ENCODE peak calls at places on chromosomes 11 and 22, in nine cellular contexts. M is lower lobe of right lung, U is ovary, D is bronchial epithelial cell, F is fibroblast of mammary gland, K is GM12865, P is vagina, T is mucosa of descending colon, N is cardiac fibroblast. Y is an unnamed sample.

GRCh38 chr11:95877288-95877687 is 46.6 kb downstream of the MTMR2 start:
- DNase-seq in T (no peak), M (no peak), P (no peak), D (peak), N (peak), U (no peak), F (peak), K (no peak), Y (no peak)

GRCh38 chr22:49960967-49961600 is 512 bp downstream of the PIM3 start:
- DNase-seq in K (peak), P (no peak), T (peak), N (peak), F (no peak), M (peak), U (peak), D (no peak), Y (no peak)

GRCh38 chr11:69640995-69641581 is at the start of gene CCND1:
- DNase-seq in K (peak), T (peak), U (no peak), P (no peak), F (peak), M (peak), D (peak), N (peak), Y (peak)

GRCh38 chr11:66188580-66188979 is 79.9 kb upstream of the RAB1B start:
- DNase-seq in N (peak), T (no peak), K (no peak), D (peak), P (no peak), F (peak), U (no peak), M (no peak), Y (no peak)

GRCh38 chr11:2138436-2139117 is 612 bp downstream of the IGF2 start:
- DNase-seq in K (no peak), F (no peak), U (no peak), D (no peak), P (no peak), T (peak), M (no peak), N (no peak), Y (no peak)

GRCh38 chr11:74611369-74611861 is 19.0 kb downstream of the POLD3 start:
- DNase-seq in K (peak), U (no peak), N (peak), P (no peak), T (no peak), D (peak), F (peak), M (no peak), Y (peak)

GRCh38 chr22:50301581-50301991 is 5.9 kb downstream of the PLXNB2 start:
- DNase-seq in K (peak), T (no peak), P (no peak), M (no peak), F (no peak), N (no peak), U (no peak), D (no peak), Y (no peak)

GRCh38 chr22:35521358-35522264 is 19.0 kb upstream of the RASD2 start:
- DNase-seq in K (no peak), D (peak), F (no peak), N (no peak), U (no peak), P (no peak), T (no peak), M (no peak), Y (no peak)

GRCh38 chr11:133122260-133122659 is 410.0 kb downstream of the OPCML start:
- DNase-seq in K (no peak), T (no peak), M (no peak), U (no peak), P (no peak), N (no peak), D (no peak), F (no peak), Y (no peak)

GRCh38 chr11:115869780-115870431 is 365.7 kb upstream of the CADM1 start:
- DNase-seq in F (no peak), U (no peak), M (no peak), N (peak), K (peak), D (peak), P (no peak), T (peak), Y (peak)
- TF ChIP-seq CTCF in F (no peak), U (no peak), M (peak), N (peak), K (peak), D (peak), P (no peak), T (no peak), Y (peak)

DNA sequence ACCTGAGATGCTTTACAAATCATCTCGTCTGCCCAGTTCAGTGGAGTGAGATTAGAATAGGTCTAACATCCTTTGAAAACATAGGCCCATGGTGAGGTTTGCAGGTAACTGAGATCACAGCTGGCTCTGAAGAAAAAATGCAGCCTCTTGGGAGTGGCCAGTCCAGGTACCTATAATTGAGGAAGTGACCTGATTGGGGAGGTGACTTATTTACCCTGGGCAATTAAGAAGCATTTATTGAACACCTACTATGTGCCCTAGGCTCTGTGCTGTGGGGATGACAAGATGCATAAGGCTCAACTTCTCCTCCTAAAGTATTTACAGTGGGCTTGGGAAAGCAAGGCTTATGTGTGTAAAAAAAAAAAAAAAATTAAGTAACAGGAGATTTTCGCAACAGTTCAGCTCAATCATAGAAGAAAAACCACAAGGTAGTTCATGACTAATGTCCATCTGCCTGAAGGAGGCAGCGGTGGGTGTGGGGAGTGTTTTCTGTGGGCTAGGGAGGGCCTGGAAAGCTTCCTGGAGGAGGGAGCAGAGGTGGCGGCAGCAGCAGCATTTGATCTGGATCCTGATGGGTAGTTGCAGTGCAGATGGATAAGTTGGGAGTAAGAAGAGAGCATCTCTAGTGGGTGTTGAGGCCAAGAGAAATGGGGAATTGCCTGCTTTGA is 16.1 kb downstream of the MICAL2 start:
- DNase-seq in U (no peak), D (peak), P (no peak), M (peak), T (no peak), F (peak), K (no peak), N (peak), Y (no peak)
- TF ChIP-seq CTCF in U (no peak), D (no peak), P (no peak), M (no peak), T (no peak), F (peak), K (no peak), N (no peak), Y (no peak)

DNA sequence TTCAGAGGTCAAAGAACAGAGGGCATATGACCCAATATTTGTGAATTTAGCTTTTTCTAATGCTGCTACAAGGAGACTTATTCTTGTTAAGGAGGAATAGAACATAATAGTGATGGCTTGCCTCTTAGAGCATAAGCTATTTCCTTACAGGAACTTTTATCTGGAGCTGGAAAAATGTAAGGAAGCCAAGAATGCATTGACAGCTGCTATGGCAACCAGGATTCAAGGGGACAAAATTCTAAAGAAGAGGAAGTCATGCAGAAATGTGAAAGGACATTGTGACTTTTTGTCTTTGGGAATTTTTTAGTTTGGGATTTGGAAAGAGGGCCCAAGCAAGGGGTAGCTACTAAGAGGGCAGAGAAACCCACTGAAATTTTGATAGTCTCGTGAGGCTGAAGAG is 51.1 kb downstream of the EHF start:
- DNase-seq in F (no peak), U (no peak), M (no peak), N (no peak), P (no peak), D (no peak), K (no peak), T (no peak), Y (no peak)
- TF ChIP-seq CTCF in F (no peak), U (no peak), M (no peak), N (no peak), P (no peak), D (no peak), K (no peak), T (no peak), Y (no peak)

GRCh38 chr11:30128269-30128932 is 102.4 kb upstream of the FSHB start:
- DNase-seq in F (peak), T (peak), D (peak), U (no peak), K (peak), P (no peak), M (no peak), N (peak), Y (peak)
- TF ChIP-seq CTCF in F (peak), T (no peak), D (peak), U (no peak), K (peak), P (peak), M (peak), N (peak), Y (peak)

DNA sequence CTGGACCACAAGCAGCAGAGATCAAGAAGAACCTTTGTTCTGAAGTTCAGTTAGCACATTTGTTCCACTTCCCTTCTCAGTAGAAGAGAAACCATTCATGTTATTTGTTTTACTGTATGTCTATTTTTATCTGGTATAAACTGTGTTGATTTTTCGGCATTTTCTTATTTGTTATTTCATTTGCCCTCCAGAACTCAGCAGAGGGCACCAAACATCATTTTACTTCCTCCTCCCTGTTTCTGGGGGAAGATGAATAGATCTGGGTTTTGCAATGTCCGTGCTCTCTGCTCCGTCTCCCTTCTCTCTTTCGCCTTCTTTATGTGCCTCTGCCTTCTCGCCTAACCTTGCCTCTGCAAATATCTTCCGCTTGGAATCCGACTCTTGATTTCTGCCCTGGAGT is 366.9 kb downstream of the NTM start:
- DNase-seq in N (peak), F (no peak), T (no peak), D (no peak), U (no peak), M (no peak), P (no peak), K (no peak), Y (no peak)
- TF ChIP-seq CTCF in N (no peak), F (peak), T (no peak), D (no peak), U (no peak), M (no peak), P (no peak), K (no peak), Y (no peak)

DNA sequence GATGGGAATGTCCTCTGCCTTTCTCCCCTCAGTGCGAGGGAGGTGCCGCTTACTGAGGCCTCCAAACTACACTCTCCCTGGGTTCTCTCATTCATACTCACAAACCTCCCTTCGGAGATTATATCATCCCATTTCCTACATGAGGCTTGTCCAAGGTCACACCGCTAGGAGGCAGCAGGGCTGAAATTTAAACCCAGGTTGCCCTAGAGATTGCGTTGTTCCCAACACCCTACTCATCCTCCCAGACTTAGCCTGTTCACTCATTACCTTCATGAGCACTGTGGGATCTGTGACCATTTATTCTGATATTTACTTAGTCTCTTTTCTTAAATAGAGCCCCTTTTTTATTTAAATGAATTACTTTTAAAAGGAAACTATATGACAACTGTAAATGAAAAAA is 31.1 kb downstream of the SDHAF2 start:
- DNase-seq in F (peak), N (no peak), K (no peak), P (no peak), D (no peak), U (no peak), M (no peak), T (no peak), Y (no peak)
- TF ChIP-seq CTCF in F (peak), N (peak), K (no peak), P (no peak), D (no peak), U (no peak), M (no peak), T (no peak), Y (no peak)

GRCh38 chr22:32534252-32535215 is 59.9 kb downstream of the FBXO7 start:
- DNase-seq in U (no peak), N (no peak), M (no peak), K (no peak), P (no peak), F (no peak), T (peak), D (no peak), Y (no peak)
- TF ChIP-seq CTCF in U (no peak), N (no peak), M (no peak), K (no peak), P (no peak), F (no peak), T (no peak), D (no peak), Y (no peak)

GRCh38 chr11:68460741-68461283 is at the start of gene PPP6R3:
- DNase-seq in K (no peak), T (no peak), N (no peak), U (no peak), D (no peak), P (no peak), M (no peak), F (no peak), Y (no peak)

GRCh38 chr11:68457214-68457897 is 3.2 kb upstream of the PPP6R3 start:
- DNase-seq in F (no peak), T (no peak), N (no peak), K (no peak), M (no peak), D (no peak), U (no peak), P (no peak), Y (no peak)

GRCh38 chr11:68457898-68458249 is 2.7 kb upstream of the PPP6R3 start:
- DNase-seq in U (no peak), T (peak), M (peak), D (no peak), F (no peak), N (no peak), K (no peak), P (no peak), Y (peak)

GRCh38 chr11:68461284-68461861 is 821 bp downstream of the PPP6R3 start:
- DNase-seq in M (no peak), U (no peak), F (no peak), N (no peak), T (peak), D (peak), P (no peak), K (peak), Y (peak)

DNA sequence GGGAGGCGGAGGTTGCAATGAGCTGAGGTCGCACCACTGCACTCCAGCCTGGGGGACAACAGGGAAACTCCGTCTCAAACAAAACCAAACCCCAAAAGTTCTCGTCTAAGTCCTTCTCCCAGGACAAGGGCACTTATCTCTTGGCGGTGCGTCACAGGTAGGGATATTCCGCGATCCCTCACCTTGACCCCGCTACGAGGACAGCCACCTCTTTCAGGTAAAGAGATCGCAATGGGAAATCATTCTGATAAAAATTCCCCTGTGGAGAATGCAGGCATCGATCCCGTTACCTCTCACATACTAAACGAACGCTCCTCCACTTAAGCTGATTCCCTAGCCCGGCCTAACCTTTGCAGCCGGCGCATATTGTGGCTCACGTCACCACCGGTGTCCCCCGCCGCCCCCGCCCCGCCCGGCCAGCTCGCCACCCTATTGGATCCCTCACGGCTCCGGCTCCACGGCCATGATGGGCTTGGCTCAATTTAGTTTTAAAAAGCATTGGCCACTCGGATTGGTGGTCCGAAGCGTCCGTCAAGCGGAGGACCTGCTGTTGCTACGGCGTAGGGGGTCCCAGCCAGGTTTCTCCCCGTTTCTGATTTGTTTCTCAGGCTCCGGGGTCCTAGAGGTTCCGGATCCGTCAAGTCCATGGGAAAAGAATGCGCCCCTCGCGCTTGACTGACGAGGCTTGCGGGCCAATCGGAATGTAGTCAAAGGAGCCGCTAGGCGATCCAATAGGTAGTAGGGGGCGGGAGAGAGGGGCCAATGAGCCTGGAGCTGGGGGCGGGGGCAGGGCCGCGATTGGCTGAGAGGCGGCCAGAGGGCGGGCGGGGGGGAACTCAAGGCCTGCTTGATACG is 439 bp upstream of the PPP6R3 start:
- DNase-seq in U (peak), D (peak), K (peak), M (peak), F (peak), T (peak), N (peak), P (peak), Y (peak)
- TF ChIP-seq CTCF in U (no peak), D (no peak), K (no peak), M (no peak), F (no peak), T (no peak), N (no peak), P (no peak), Y (no peak)

Y was measured in GM10248.